ENCODE peak calls at places on chromosomes 12 and 14, in five cellular contexts. B is HCT116, K is IMR-90, I is endothelial cell of umbilical vein, G is astrocyte. A is an unnamed sample. For H4K20me1, the result is how much of the 10 kb centered on the place peaks cover.

GRCh38 chr14:51929920-51930682 is 59.2 kb upstream of the RTRAF start:
- DNase-seq in B (no peak), K (peak), I (peak), G (no peak), A (no peak)

GRCh38 chr12:43338848-43339526 is 213.0 kb downstream of the ADAMTS20 start:
- DNase-seq in B (peak), K (peak), I (peak), G (peak), A (peak)

GRCh38 chr12:44817687-44818086 is 58.4 kb downstream of the NELL2 start:
- DNase-seq in B (no peak), K (no peak), I (no peak), G (no peak), A (no peak)

GRCh38 chr12:75560167-75560566 is 48.8 kb upstream of the KRR1 start:
- DNase-seq in B (no peak), K (peak), I (peak), G (peak), A (no peak)

GRCh38 chr12:89073027-89073398 is 279.3 kb downstream of the DUSP6 start:
- DNase-seq in B (no peak), K (peak), I (peak), G (peak), A (no peak)

GRCh38 chr12:26821212-26821701 is 11.7 kb downstream of the ITPR2 start:
- DNase-seq in B (no peak), K (peak), I (peak), G (peak), A (no peak)

GRCh38 chr14:77904218-77904617 is 104.3 kb downstream of the ADCK1 start:
- DNase-seq in B (no peak), K (no peak), I (no peak), G (no peak), A (no peak)

GRCh38 chr12:50825372-50825838 is 17.3 kb upstream of the TMPRSS12 start:
- DNase-seq in B (peak), K (peak), I (peak), G (peak), A (peak)

GRCh38 chr14:100019156-100019882 is 45.9 kb upstream of the EVL start:
- DNase-seq in B (no peak), K (peak), I (no peak), G (peak), A (no peak)

GRCh38 chr12:70154087-70154486 is 89.1 kb upstream of the CNOT2 start:
- DNase-seq in B (peak), K (no peak), I (no peak), G (no peak), A (peak)

GRCh38 chr14:26685401-26685800 is 87.6 kb upstream of the NOVA1 start:
- DNase-seq in B (no peak), K (no peak), I (no peak), G (no peak), A (no peak)

GRCh38 chr14:29749327-29749726 is 178.3 kb downstream of the PRKD1 start:
- DNase-seq in B (no peak), K (peak), I (peak), G (peak), A (no peak)

GRCh38 chr14:52325126-52325525 is 11.0 kb downstream of the PTGER2 start:
- DNase-seq in B (no peak), K (peak), I (no peak), G (peak), A (no peak)

GRCh38 chr12:3432176-3432742 is 58.7 kb upstream of the PRMT8 start:
- DNase-seq in B (no peak), K (no peak), I (no peak), G (no peak), A (no peak)

GRCh38 chr14:28577187-28577586 is 189.4 kb upstream of the FOXG1 start:
- DNase-seq in B (no peak), K (no peak), I (peak), G (no peak), A (no peak)

GRCh38 chr14:99597911-99598600 is 6.0 kb downstream of the CCDC85C start:
- DNase-seq in B (no peak), K (no peak), I (no peak), G (no peak), A (no peak)

GRCh38 chr12:57740656-57741412 is 2.3 kb upstream of the AGAP2 start:
- DNase-seq in B (no peak), K (no peak), I (peak), G (no peak), A (no peak)

GRCh38 chr14:30751646-30752416 is 122.5 kb upstream of the COCH start:
- DNase-seq in B (no peak), K (no peak), I (no peak), G (no peak), A (no peak)

GRCh38 chr12:60144395-60144794 is 548.6 kb downstream of the SLC16A7 start:
- DNase-seq in B (no peak), K (no peak), I (peak), G (no peak), A (no peak)

GRCh38 chr14:102778616-102779351 is 1.5 kb downstream of the TRAF3 start:
- DNase-seq in B (no peak), K (peak), I (peak), G (no peak), A (no peak)
- H4K20me1 ChIP-seq in B (under half), K (under half), I (under half), G (half or more), A (under half)

GRCh38 chr12:124577986-124578385 is 10.6 kb upstream of the NCOR2 start:
- DNase-seq in B (no peak), K (no peak), I (no peak), G (no peak), A (no peak)

GRCh38 chr12:124577374-124577773 is 10.0 kb upstream of the NCOR2 start:
- DNase-seq in B (no peak), K (no peak), I (no peak), G (no peak), A (no peak)

GRCh38 chr12:124579921-124580517 is 12.6 kb upstream of the NCOR2 start:
- DNase-seq in B (no peak), K (no peak), I (no peak), G (no peak), A (no peak)

GRCh38 chr12:124578854-124579253 is 11.4 kb upstream of the NCOR2 start:
- DNase-seq in B (no peak), K (no peak), I (no peak), G (no peak), A (no peak)

GRCh38 chr12:124578445-124578844 is 11.0 kb upstream of the NCOR2 start:
- DNase-seq in B (no peak), K (no peak), I (no peak), G (no peak), A (no peak)
- TF ChIP-seq CTCF in B (no peak), K (no peak), I (no peak), G (no peak), A (no peak)

GRCh38 chr12:117966511-117966910 is 2.3 kb downstream of the KSR2 start:
- DNase-seq in B (no peak), K (no peak), I (no peak), G (no peak), A (no peak)

GRCh38 chr12:117967043-117967442 is 1.7 kb downstream of the KSR2 start:
- DNase-seq in B (no peak), K (no peak), I (no peak), G (no peak), A (no peak)

GRCh38 chr12:117967512-117967911 is 1.3 kb downstream of the KSR2 start:
- DNase-seq in B (no peak), K (no peak), I (no peak), G (no peak), A (no peak)

GRCh38 chr12:117968826-117969659 is at the start of gene KSR2:
- DNase-seq in B (peak), K (no peak), I (peak), G (peak), A (peak)

DNA sequence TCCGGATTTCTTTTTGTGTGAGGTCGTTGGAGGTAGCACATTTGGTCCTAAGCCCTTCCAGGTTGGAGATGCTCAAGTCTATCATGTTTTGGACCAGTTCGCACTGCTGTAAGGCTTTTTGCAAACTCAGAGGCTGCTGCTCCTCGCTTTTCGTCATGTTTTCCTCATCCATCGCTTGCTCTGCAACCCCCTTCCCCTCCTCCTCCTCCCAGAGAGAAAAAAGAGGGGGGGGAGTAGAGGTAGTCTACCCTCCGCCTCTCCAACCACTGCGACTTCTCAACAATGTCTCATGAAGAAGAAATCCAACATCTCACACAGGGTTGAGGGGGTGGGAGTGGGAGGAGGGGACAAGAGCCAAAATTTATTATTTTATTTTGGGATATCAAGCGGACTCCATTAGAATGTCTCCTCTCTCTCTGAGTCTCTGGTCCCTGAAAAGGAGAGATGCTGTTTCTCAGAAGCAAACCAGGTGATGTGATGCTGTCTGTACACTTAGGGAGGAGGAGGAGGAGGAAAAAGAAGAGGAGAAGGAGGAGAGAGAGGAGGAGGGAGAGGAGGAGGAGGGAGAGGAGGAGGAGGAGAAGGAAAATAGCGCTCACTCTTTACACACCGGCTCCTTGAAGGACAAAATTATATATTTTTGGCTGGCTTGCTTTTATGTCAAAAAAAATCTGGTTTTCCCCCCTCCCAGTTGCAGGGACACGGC is 553 bp downstream of the KSR2 start:
- DNase-seq in B (no peak), K (no peak), I (no peak), G (no peak), A (no peak)
- H3K4me3 ChIP-seq in B (peak), K (no peak), I (no peak), G (peak), A (peak)

GRCh38 chr12:53466640-53467039 is 14.7 kb downstream of the PCBP2 start:
- DNase-seq in B (no peak), K (no peak), I (no peak), G (no peak), A (no peak)

GRCh38 chr12:53467082-53467481 is 15.2 kb downstream of the PCBP2 start:
- DNase-seq in B (no peak), K (no peak), I (no peak), G (no peak), A (no peak)

GRCh38 chr12:53465679-53466078 is 13.8 kb downstream of the PCBP2 start:
- DNase-seq in B (no peak), K (no peak), I (no peak), G (no peak), A (no peak)

GRCh38 chr12:53467880-53468279 is 16.0 kb downstream of the PCBP2 start:
- DNase-seq in B (no peak), K (no peak), I (no peak), G (no peak), A (no peak)

DNA sequence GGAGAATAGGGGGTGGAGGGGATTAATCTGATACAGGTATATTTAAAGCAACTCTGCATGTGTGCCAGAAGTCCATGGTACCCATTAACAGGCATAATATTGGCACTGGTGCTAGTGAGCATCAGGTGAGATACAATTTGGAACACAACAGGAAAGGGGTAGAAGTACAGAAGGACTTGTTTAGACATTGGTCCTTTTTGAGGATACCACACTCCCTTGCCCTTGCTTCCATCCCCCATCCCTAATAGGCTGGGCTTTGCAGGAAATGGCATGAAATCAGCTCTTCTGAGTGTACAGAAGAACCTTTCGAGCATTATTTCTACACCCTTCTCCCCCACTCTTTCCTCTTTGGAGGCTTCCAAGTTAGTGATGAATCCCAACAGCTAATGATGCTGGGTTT is 16.4 kb downstream of the PCBP2 start:
- DNase-seq in B (no peak), K (no peak), I (no peak), G (no peak), A (no peak)
- H4K20me1 ChIP-seq in B (under half), K (half or more), I (under half), G (half or more), A (half or more)

DNA sequence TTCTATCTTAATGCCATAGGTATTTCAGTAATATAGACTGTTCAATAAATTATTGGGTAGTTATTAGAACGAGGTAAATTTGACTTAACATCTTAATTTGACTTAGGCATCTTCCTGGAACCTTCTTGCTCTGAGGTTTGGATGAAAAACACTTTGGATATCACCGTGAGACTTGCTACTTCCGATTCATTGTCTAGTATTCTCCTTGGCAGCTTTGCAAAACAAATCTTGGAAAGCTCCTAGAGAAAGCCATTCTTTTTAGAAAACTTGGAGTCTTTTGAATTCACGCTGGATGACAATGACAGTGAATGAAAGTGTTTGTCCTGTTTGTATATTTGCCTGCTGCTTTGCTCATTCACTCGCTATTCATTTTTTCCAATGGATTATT is 222.1 kb upstream of the HMGA2 start:
- DNase-seq in B (no peak), K (no peak), I (no peak), G (peak), A (no peak)
- TF ChIP-seq CTCF in B (no peak), K (no peak), I (no peak), G (no peak), A (no peak)

DNA sequence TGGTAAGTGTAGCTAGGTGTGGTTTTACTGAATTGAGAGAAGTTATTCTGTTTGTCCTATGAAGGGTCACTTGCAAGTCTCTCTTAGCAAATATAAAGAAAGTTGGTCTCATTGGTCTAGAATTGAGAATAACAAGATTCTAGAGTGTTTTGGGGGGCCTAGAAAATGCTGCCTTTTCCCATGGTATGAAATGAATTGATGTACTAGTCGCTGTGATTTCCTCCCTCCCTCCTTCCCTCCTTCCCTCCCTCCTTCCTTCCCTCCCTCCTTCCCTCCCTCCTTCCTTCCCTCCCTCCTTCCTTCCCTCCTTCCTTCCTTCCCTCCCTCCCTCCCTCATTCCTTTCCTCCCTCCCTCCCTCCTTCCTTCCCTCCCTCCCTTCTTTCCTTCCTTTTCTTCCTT is 166.7 kb upstream of the RGS6 start:
- DNase-seq in B (no peak), K (no peak), I (no peak), G (no peak), A (no peak)
- H3K4me3 ChIP-seq in B (no peak), K (no peak), I (no peak), G (no peak), A (no peak)

GRCh38 chr14:68174446-68174845 is 354.9 kb downstream of the RAD51B start:
- DNase-seq in B (no peak), K (peak), I (no peak), G (peak), A (no peak)

GRCh38 chr14:68177728-68178127 is 358.1 kb downstream of the RAD51B start:
- DNase-seq in B (no peak), K (no peak), I (no peak), G (no peak), A (peak)

GRCh38 chr14:68181395-68182326 is 362.1 kb downstream of the RAD51B start:
- DNase-seq in B (peak), K (peak), I (peak), G (peak), A (no peak)

GRCh38 chr14:68176687-68177086 is 357.1 kb downstream of the RAD51B start:
- DNase-seq in B (no peak), K (no peak), I (no peak), G (no peak), A (no peak)

DNA sequence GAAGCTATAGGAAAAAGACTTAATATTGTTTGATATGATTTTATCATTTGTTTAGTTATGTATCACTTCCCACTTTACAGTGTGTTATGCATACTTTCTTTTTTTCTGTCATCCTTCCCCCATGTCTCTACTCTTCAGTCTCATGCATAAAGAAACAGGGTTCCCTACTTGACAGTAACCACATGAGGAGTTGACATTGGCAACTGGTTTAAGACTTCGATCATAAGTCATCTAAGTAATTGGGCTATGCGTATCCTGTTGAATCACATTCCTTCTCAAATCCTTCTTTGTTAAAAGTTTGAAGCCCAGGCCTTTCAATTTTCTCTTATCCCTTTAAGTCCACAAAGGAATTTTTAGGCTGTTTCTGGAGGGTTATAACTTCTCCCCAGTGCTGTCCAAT is 358.7 kb downstream of the RAD51B start:
- DNase-seq in B (no peak), K (no peak), I (no peak), G (peak), A (no peak)
- H4K20me1 ChIP-seq in B (under half), K (under half), I (under half), G (under half), A (under half)

DNA sequence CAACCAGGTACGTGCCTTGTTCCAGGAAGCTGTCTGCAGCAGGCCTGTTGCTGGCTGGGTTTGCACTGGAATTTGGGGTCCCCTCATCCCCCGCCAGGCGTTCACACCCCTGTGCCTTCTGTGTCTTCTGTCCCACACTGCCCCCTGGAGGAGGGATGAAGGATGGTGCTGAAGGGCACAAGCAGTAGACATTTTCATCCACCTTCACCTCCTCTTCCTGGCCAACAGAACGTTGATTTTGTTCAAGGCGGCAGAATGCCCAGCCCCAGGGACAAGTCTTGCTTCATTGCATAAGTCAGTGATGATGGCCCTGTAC is 122.1 kb downstream of the CALM1 start:
- DNase-seq in B (peak), K (peak), I (peak), G (no peak), A (no peak)
- TF ChIP-seq CTCF in B (peak), K (peak), I (peak), G (peak), A (peak)

DNA sequence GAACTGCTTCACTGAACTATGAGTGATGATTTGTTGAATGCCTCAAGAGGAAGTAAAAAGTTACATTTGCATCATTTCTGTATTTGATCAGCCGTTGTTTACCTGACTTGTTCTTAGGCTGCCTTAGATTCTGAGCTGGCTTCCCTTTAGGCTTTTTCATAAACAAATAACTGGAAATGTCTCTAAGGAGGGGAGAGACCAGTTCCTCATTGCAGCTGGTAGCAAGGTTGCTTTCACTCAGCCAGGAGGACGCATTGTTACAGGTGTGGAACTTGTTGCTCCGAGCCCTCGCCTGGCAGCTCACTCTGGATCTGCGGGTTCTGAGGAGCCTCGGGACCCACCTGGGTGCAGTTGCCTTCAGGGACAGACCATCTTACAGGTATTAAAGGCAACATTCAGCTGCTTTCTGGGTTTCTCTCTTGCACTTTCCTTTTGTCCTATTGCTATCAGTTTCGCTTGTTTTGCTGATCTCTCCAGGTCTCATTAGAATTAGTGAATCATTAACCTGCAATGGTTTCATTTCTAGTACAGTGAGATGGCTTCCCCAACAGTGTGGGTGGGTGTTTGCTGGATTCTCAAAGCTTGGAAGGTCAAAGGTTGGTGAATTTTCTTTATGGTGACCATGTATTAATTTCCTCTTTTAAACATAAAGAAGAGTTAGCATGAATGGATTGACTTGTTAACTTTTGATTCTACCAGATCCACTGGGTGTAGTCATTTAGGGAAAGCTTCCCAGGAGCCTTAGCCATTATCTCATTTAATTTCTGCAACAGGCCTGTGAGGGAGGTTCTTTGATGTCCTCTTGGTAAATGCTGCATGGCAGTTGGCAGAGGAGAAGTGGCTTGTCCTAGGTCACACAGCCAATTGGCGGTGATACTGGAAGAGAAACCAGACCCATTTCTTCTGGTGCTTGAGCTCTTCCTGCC is at the start of gene PLEKHG7:
- DNase-seq in B (no peak), K (no peak), I (no peak), G (no peak), A (no peak)
- H3K4me3 ChIP-seq in B (no peak), K (no peak), I (no peak), G (no peak), A (no peak)

GRCh38 chr14:90760055-90760444 is 56.2 kb downstream of the TTC7B start:
- DNase-seq in B (no peak), K (no peak), I (no peak), G (no peak), A (no peak)
- H4K20me1 ChIP-seq in B (under half), K (under half), I (under half), G (under half), A (under half)